ENCODE peak calls at places on chromosomes 16 and 17, in four cellular contexts. G is cardiac muscle cell; W is skeletal muscle cell; J is effector memory CD8-positive, alpha-beta T cell. M is an unnamed sample.

GRCh38 chr17:6894206-6894528 is 62.6 kb upstream of the TEKT1 start:
- DNase-seq in G (peak), W (no peak), J (no peak), M (no peak)

GRCh38 chr16:30567991-30568638 is 3.4 kb downstream of the ZNF688 start:
- DNase-seq in G (no peak), W (peak), J (peak), M (peak)

GRCh38 chr17:82598256-82599011 is 49.8 kb downstream of the WDR45B start:
- DNase-seq in G (no peak), W (no peak), J (no peak), M (no peak)

GRCh38 chr17:82003411-82004381 is 19.0 kb downstream of the CENPX start:
- DNase-seq in G (no peak), W (peak), J (no peak), M (no peak)

GRCh38 chr17:32259596-32259995 is 6.0 kb upstream of the RHBDL3 start:
- DNase-seq in G (no peak), W (peak), J (no peak), M (no peak)

GRCh38 chr17:59331929-59332889 is 754 bp downstream of the YPEL2 start:
- DNase-seq in G (peak), W (no peak), J (peak), M (peak)

GRCh38 chr17:68441064-68441770 is 16.1 kb downstream of the WIPI1 start:
- DNase-seq in G (no peak), W (no peak), J (no peak), M (no peak)

GRCh38 chr17:60641810-60642220 is 35.8 kb upstream of the BCAS3 start:
- DNase-seq in G (peak), W (peak), J (peak), M (peak)

GRCh38 chr16:56295059-56295673 is 103.9 kb downstream of the GNAO1 start:
- DNase-seq in G (no peak), W (no peak), J (no peak), M (no peak)

GRCh38 chr17:4988168-4988567 is 693 bp upstream of the CAMTA2 start:
- DNase-seq in G (no peak), W (no peak), J (no peak), M (no peak)

GRCh38 chr17:82734987-82735866 is at the start of gene FN3K:
- DNase-seq in G (peak), W (peak), J (no peak), M (peak)

GRCh38 chr17:14756469-14756868 is 455.6 kb downstream of the HS3ST3B1 start:
- DNase-seq in G (no peak), W (no peak), J (no peak), M (no peak)

GRCh38 chr16:8894736-8895334 is 12.7 kb downstream of the LITAFD start:
- DNase-seq in G (no peak), W (no peak), J (no peak), M (no peak)

GRCh38 chr17:39706383-39706782 is 6.5 kb downstream of the ERBB2 start:
- DNase-seq in G (no peak), W (no peak), J (no peak), M (no peak)

GRCh38 chr17:7258731-7259554 is 3.3 kb downstream of the CLDN7 start:
- DNase-seq in G (no peak), W (no peak), J (no peak), M (no peak)

GRCh38 chr17:57665696-57666095 is 79.4 kb downstream of the CCDC182 start:
- DNase-seq in G (no peak), W (no peak), J (no peak), M (no peak)

GRCh38 chr17:81578038-81578441 is 25.9 kb upstream of the FAAP100 start:
- DNase-seq in G (no peak), W (no peak), J (no peak), M (no peak)

GRCh38 chr16:56303066-56303705 is 111.9 kb downstream of the GNAO1 start:
- DNase-seq in G (no peak), W (no peak), J (no peak), M (no peak)

GRCh38 chr16:81349608-81350305 is 35.0 kb downstream of the GAN start:
- DNase-seq in G (no peak), W (no peak), J (no peak), M (no peak)

GRCh38 chr17:49519781-49520180 is 24.7 kb downstream of the NGFR start:
- DNase-seq in G (no peak), W (no peak), J (no peak), M (no peak)

GRCh38 chr16:68839831-68840230 is 3.5 kb upstream of the TANGO6 start:
- DNase-seq in G (no peak), W (no peak), J (no peak), M (no peak)

GRCh38 chr16:56812884-56813283 is 52.1 kb upstream of the SLC12A3 start:
- DNase-seq in G (no peak), W (no peak), J (no peak), M (no peak)